ENCODE peak calls at places on chromosomes 1 and 21, in seven cellular contexts. O is hepatocyte, Z is lower lobe of right lung, X is HCT116, U is body of pancreas, N is left lung, B is uterus. D is an unnamed sample.

GRCh38 chr1:226655251-226656163 is 83.6 kb downstream of the ITPKB start:
- DNase-seq in O (no peak), Z (no peak), X (no peak), U (peak; percentile 47), N (peak; percentile 67), B (no peak), D (no peak)

GRCh38 chr21:41902946-41903345 is 23.8 kb upstream of the PRDM15 start:
- DNase-seq in O (no peak), Z (no peak), X (no peak), U (no peak), N (no peak), B (no peak), D (no peak)

GRCh38 chr1:183374825-183375224 is 43.4 kb downstream of the NMNAT2 start:
- DNase-seq in O (no peak), Z (no peak), X (no peak), U (no peak), N (no peak), B (no peak), D (no peak)

GRCh38 chr1:90725341-90725960 is 8.3 kb upstream of the BARHL2 start:
- DNase-seq in O (no peak), Z (no peak), X (no peak), U (no peak), N (peak; percentile 76), B (no peak), D (no peak)

GRCh38 chr1:6958407-6958806 is 173.2 kb downstream of the CAMTA1 start:
- DNase-seq in O (no peak), Z (no peak), X (no peak), U (no peak), N (no peak), B (no peak), D (no peak)

GRCh38 chr1:28830814-28831213 is 18.8 kb downstream of the OPRD1 start:
- DNase-seq in O (no peak), Z (no peak), X (no peak), U (no peak), N (no peak), B (no peak), D (no peak)

GRCh38 chr1:114126696-114127095 is 27.0 kb downstream of the SYT6 start:
- DNase-seq in O (no peak), Z (peak; percentile 69), X (no peak), U (no peak), N (no peak), B (no peak), D (no peak)

GRCh38 chr1:170044187-170044586 is 30.3 kb downstream of the KIFAP3 start:
- DNase-seq in O (no peak), Z (no peak), X (no peak), U (no peak), N (no peak), B (no peak), D (no peak)

GRCh38 chr1:240706150-240706904 is 94.4 kb upstream of the GREM2 start:
- DNase-seq in O (peak; percentile 12), Z (no peak), X (no peak), U (no peak), N (no peak), B (no peak), D (no peak)

GRCh38 chr21:28215214-28215954 is 777.3 kb downstream of the LTN1 start:
- DNase-seq in O (no peak), Z (no peak), X (no peak), U (no peak), N (no peak), B (peak; percentile 44), D (no peak)

GRCh38 chr1:115717541-115717940 is 51.0 kb downstream of the CASQ2 start:
- DNase-seq in O (peak; percentile 56), Z (peak; percentile 53), X (peak; percentile 32), U (peak; percentile 65), N (no peak), B (peak; percentile 38), D (no peak)

GRCh38 chr1:6599141-6599975 is 3.3 kb downstream of the KLHL21 start:
- DNase-seq in O (no peak), Z (no peak), X (no peak), U (peak; percentile 33), N (peak; percentile 76), B (no peak), D (no peak)

GRCh38 chr1:21914468-21914867 is 22.6 kb downstream of the HSPG2 start:
- DNase-seq in O (no peak), Z (no peak), X (no peak), U (no peak), N (no peak), B (no peak), D (no peak)

GRCh38 chr1:16727190-16728111 is 12.9 kb upstream of the RNU1-4 start:
- DNase-seq in O (peak; percentile 21), Z (no peak), X (peak; percentile 100), U (no peak), N (peak; percentile 89), B (no peak), D (no peak)

GRCh38 chr1:62687421-62687902 is 724 bp downstream of the DOCK7 start:
- DNase-seq in O (peak; percentile 58), Z (no peak), X (no peak), U (peak; percentile 21), N (no peak), B (peak; percentile 18), D (no peak)

GRCh38 chr1:46039571-46040052 is 92.8 kb downstream of the PIK3R3 start:
- DNase-seq in O (no peak), Z (no peak), X (no peak), U (peak; percentile 46), N (no peak), B (peak; percentile 56), D (no peak)

GRCh38 chr1:114352797-114353196 is 158.2 kb downstream of the TRIM33 start:
- DNase-seq in O (no peak), Z (no peak), X (no peak), U (no peak), N (no peak), B (no peak), D (no peak)

GRCh38 chr1:224170748-224171478 is 12.1 kb upstream of the DEGS1 start:
- DNase-seq in O (no peak), Z (peak; percentile 66), X (no peak), U (no peak), N (no peak), B (no peak), D (no peak)

GRCh38 chr1:153474349-153474748 is 13.9 kb upstream of the S100A7 start:
- DNase-seq in O (no peak), Z (no peak), X (no peak), U (no peak), N (no peak), B (no peak), D (no peak)

GRCh38 chr21:33101300-33102005 is 31.5 kb downstream of the OLIG1 start:
- DNase-seq in O (no peak), Z (no peak), X (no peak), U (no peak), N (peak; percentile 83), B (no peak), D (no peak)

GRCh38 chr1:156602557-156602993 is 1.3 kb upstream of the GPATCH4 start:
- DNase-seq in O (no peak), Z (no peak), X (peak; percentile 43), U (no peak), N (no peak), B (no peak), D (no peak)
- H3K4me3 ChIP-seq in O (no peak overlapping the region), Z (no peak overlapping the region), X (peak overlapping the region; percentile 70), U (no peak overlapping the region), N (no peak overlapping the region), B (no peak overlapping the region), D (no peak overlapping the region)

GRCh38 chr1:35640380-35641232 is 720 bp downstream of the PSMB2 start:
- DNase-seq in O (no peak), Z (no peak), X (no peak), U (no peak), N (no peak), B (no peak), D (no peak)
- TF ChIP-seq CTCF in O (no peak), Z (no peak), X (no peak), U (no peak), N (no peak), B (no peak), D (no peak)

GRCh38 chr1:55156093-55156492 is 59.1 kb downstream of the USP24 start:
- DNase-seq in O (no peak), Z (no peak), X (no peak), U (no peak), N (no peak), B (no peak), D (no peak)

GRCh38 chr1:55154616-55155015 is 60.5 kb downstream of the USP24 start:
- DNase-seq in O (no peak), Z (no peak), X (no peak), U (no peak), N (no peak), B (no peak), D (no peak)

GRCh38 chr1:55155522-55155921 is 59.6 kb downstream of the USP24 start:
- DNase-seq in O (no peak), Z (peak; percentile 44), X (no peak), U (peak; percentile 27), N (no peak), B (no peak), D (no peak)

GRCh38 chr1:55150880-55151582 is 64.1 kb downstream of the USP24 start:
- DNase-seq in O (no peak), Z (no peak), X (no peak), U (no peak), N (no peak), B (no peak), D (no peak)

DNA sequence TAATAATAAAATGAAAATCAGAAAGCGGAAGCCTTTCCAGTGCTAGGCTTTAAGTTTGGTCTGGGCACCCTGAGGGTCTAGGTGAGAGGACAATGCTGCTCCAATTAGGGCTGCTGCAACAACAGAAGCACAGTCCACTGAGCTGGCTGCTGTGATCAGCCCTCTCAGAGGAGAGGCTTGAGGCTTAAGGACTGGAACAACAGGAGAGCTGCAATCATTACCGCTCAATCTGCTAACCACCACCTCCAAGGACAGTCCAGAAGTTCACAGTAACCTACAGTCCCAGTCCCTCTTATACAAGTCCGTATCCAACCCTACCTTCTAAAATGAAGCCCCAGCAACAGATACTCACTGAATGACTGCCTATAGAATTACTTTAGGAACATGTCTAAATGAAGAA is 62.1 kb downstream of the USP24 start:
- DNase-seq in O (no peak), Z (no peak), X (no peak), U (no peak), N (no peak), B (no peak), D (no peak)
- H3K36me3 ChIP-seq in O (no peaks in the 10 kb centered on the region), Z (peaks cover 71% of the 10 kb centered on the region), X (peaks cover 10% of the 10 kb centered on the region), U (peaks cover 13% of the 10 kb centered on the region), N (peaks cover 51% of the 10 kb centered on the region), B (no peaks in the 10 kb centered on the region), D (no peaks in the 10 kb centered on the region)

GRCh38 chr1:31412732-31413404 is at the start of gene SERINC2:
- DNase-seq in O (peak; percentile 89), Z (peak; percentile 59), X (no peak), U (peak; percentile 69), N (peak; percentile 85), B (no peak), D (no peak)

GRCh38 chr1:31412205-31412604 is 808 bp upstream of the SERINC2 start:
- DNase-seq in O (no peak), Z (no peak), X (no peak), U (no peak), N (no peak), B (no peak), D (no peak)

GRCh38 chr1:31409946-31410858 is 2.8 kb upstream of the SERINC2 start:
- DNase-seq in O (no peak), Z (no peak), X (no peak), U (no peak), N (no peak), B (no peak), D (no peak)

GRCh38 chr1:31408788-31409318 is 4.2 kb upstream of the SERINC2 start:
- DNase-seq in O (no peak), Z (no peak), X (no peak), U (no peak), N (no peak), B (no peak), D (no peak)

GRCh38 chr1:31410871-31411270 is 2.1 kb upstream of the SERINC2 start:
- DNase-seq in O (no peak), Z (no peak), X (no peak), U (no peak), N (no peak), B (no peak), D (no peak)
- H3K4me3 ChIP-seq in O (no peak overlapping the region), Z (no peak overlapping the region), X (no peak overlapping the region), U (no peak overlapping the region), N (no peak overlapping the region), B (no peak overlapping the region), D (no peak overlapping the region)